ENCODE peak calls at places on chromosomes 13 and 19, in five cellular contexts. Y, M, K, V and T are unnamed samples.

GRCh38 chr19:49772850-49773432 is 6.1 kb downstream of the AP2A1 start:
- DNase-seq in Y (no peak), K (no peak), M (no peak), V (no peak), T (no peak)

GRCh38 chr13:74747186-74747955 is 613.2 kb upstream of the KLF12 start:
- DNase-seq in K (no peak), Y (no peak), M (no peak), V (no peak), T (no peak)

GRCh38 chr19:38310986-38311385 is 4.8 kb downstream of the YIF1B start:
- DNase-seq in V (no peak), Y (no peak), M (no peak), K (no peak), T (no peak)

GRCh38 chr19:58491393-58491792 is 15.2 kb downstream of the ZNF446 start:
- DNase-seq in M (no peak), V (no peak), Y (no peak), K (no peak), T (no peak)

GRCh38 chr19:1159864-1160595 is 14.0 kb downstream of the SBNO2 start:
- DNase-seq in M (no peak), K (no peak), Y (no peak), V (no peak), T (no peak)

GRCh38 chr19:43719378-43719868 is 3.5 kb downstream of the IRGC start:
- DNase-seq in V (no peak), M (no peak), Y (no peak), K (no peak), T (no peak)

GRCh38 chr19:535017-535835 is 3.7 kb downstream of the CDC34 start:
- DNase-seq in V (no peak), Y (no peak), M (no peak), K (no peak), T (no peak)

GRCh38 chr19:4369888-4370260 is 26.5 kb downstream of the MPND start:
- DNase-seq in M (no peak), V (peak), Y (no peak), K (no peak), T (peak)

GRCh38 chr19:33621811-33622504 is at the start of gene CHST8:
- DNase-seq in M (peak), K (no peak), V (no peak), Y (peak), T (no peak)

GRCh38 chr19:45597425-45598111 is 4.4 kb downstream of the GPR4 start:
- DNase-seq in K (no peak), M (no peak), V (no peak), Y (no peak), T (no peak)

GRCh38 chr19:11224429-11224828 is 15.0 kb upstream of the ANGPTL8 start:
- DNase-seq in V (no peak), Y (no peak), K (no peak), M (no peak), T (no peak)

GRCh38 chr19:27833031-27833430 is 1379.9 kb downstream of the UQCRFS1 start:
- DNase-seq in Y (no peak), K (no peak), V (no peak), M (no peak), T (no peak)

GRCh38 chr13:95184317-95184716 is 116.9 kb downstream of the ABCC4 start:
- DNase-seq in Y (no peak), V (no peak), K (no peak), M (no peak), T (no peak)

GRCh38 chr19:42279148-42279901 is 10.3 kb downstream of the CIC start:
- DNase-seq in Y (no peak), M (no peak), V (no peak), K (no peak), T (no peak)

GRCh38 chr13:93226623-93227279 is at the start of gene GPC6:
- DNase-seq in V (no peak), M (peak), Y (peak), K (peak), T (peak)

GRCh38 chr19:10061717-10062310 is 24.3 kb upstream of the SHFL start:
- DNase-seq in K (no peak), Y (no peak), V (no peak), M (no peak), T (no peak)

GRCh38 chr19:12954150-12954962 is 2.7 kb downstream of the GADD45GIP1 start:
- DNase-seq in V (no peak), M (no peak), Y (no peak), K (no peak), T (no peak)

GRCh38 chr13:111903143-111903542 is 163.8 kb upstream of the SOX1 start:
- DNase-seq in M (no peak), K (no peak), V (no peak), Y (no peak), T (no peak)

GRCh38 chr19:49567722-49568454 is 12.5 kb downstream of the NOSIP start:
- DNase-seq in M (no peak), K (no peak), Y (no peak), V (peak), T (no peak)

GRCh38 chr13:59906413-59907027 is 257.2 kb downstream of the DIAPH3 start:
- DNase-seq in Y (no peak), V (no peak), K (no peak), M (no peak), T (no peak)

GRCh38 chr13:111521030-111521429 is 200.6 kb downstream of the TEX29 start:
- DNase-seq in M (no peak), K (no peak), V (no peak), Y (peak), T (no peak)

GRCh38 chr19:46959962-46960556 is 59.6 kb upstream of the NPAS1 start:
- DNase-seq in M (no peak), V (no peak), K (no peak), Y (no peak), T (no peak)

GRCh38 chr19:33386361-33386858 is 12.9 kb downstream of the CEBPG start:
- DNase-seq in V (no peak), M (no peak), Y (peak), K (no peak), T (no peak)

GRCh38 chr13:83125791-83126190 is 756.5 kb downstream of the SLITRK1 start:
- DNase-seq in M (no peak), Y (no peak), K (no peak), V (no peak), T (no peak)

GRCh38 chr13:35714588-35714987 is 238.1 kb upstream of the MAB21L1 start:
- DNase-seq in Y (no peak), M (no peak), V (no peak), K (no peak), T (no peak)

GRCh38 chr19:58392945-58393724 is 2.3 kb upstream of the RNF225 start:
- DNase-seq in K (no peak), Y (no peak), V (no peak), M (no peak), T (no peak)

GRCh38 chr19:45865269-45865948 is 1.3 kb downstream of the FOXA3 start:
- DNase-seq in V (no peak), M (no peak), K (no peak), Y (no peak), T (no peak)

GRCh38 chr13:50129065-50129922 is 114.0 kb downstream of the KCNRG start:
- DNase-seq in M (no peak), Y (no peak), K (no peak), V (no peak), T (no peak)

GRCh38 chr19:7928741-7929701 is 3.1 kb upstream of the CTXN1 start:
- DNase-seq in V (peak), K (peak), M (no peak), Y (peak), T (no peak)

GRCh38 chr13:73514208-73514607 is 455.4 kb downstream of the KLF5 start:
- DNase-seq in V (no peak), M (no peak), K (no peak), Y (no peak), T (no peak)

GRCh38 chr13:70568571-70568970 is 460.3 kb upstream of the KLHL1 start:
- DNase-seq in K (no peak), Y (no peak), V (no peak), M (no peak), T (no peak)

GRCh38 chr13:110509971-110510786 is 51.3 kb downstream of the RAB20 start:
- DNase-seq in V (no peak), Y (no peak), K (no peak), M (no peak), T (no peak)

GRCh38 chr19:15584095-15584494 is 30.9 kb upstream of the CYP4F8 start:
- DNase-seq in K (no peak), M (no peak), V (no peak), Y (no peak), T (no peak)